ENCODE peak calls at places on chromosome 22, in seven cellular contexts. One of them, this sample, is unnamed.

GRCh38 chr22:20551805-20552449 is 44.5 kb downstream of the MED15 start:
- DNase-seq in body of pancreas: peak; percentile 85
- DNase-seq in testis: no peak
- DNase-seq in sigmoid colon: peak; percentile 79
- DNase-seq in Peyer's patch: peak; percentile 44
- DNase-seq in ovary: peak; percentile 33
- DNase-seq in right lobe of liver: no peak
- DNase-seq in this sample: no peak

GRCh38 chr22:19643448-19644313 is 70.6 kb upstream of the SEPTIN5 start:
- DNase-seq in body of pancreas: no peak
- DNase-seq in sigmoid colon: no peak
- DNase-seq in right lobe of liver: no peak
- DNase-seq in testis: no peak
- DNase-seq in Peyer's patch: no peak
- DNase-seq in ovary: no peak
- DNase-seq in this sample: no peak

GRCh38 chr22:35467788-35468187 is 67.8 kb downstream of the MCM5 start:
- DNase-seq in Peyer's patch: no peak
- DNase-seq in body of pancreas: peak; percentile 50
- DNase-seq in testis: peak; percentile 84
- DNase-seq in right lobe of liver: peak; percentile 49
- DNase-seq in ovary: peak; percentile 67
- DNase-seq in sigmoid colon: peak; percentile 93
- DNase-seq in this sample: no peak

GRCh38 chr22:48182896-48183805 is 1420.7 kb downstream of the TBC1D22A start:
- DNase-seq in body of pancreas: no peak
- DNase-seq in Peyer's patch: no peak
- DNase-seq in ovary: no peak
- DNase-seq in sigmoid colon: no peak
- DNase-seq in right lobe of liver: no peak
- DNase-seq in testis: no peak
- DNase-seq in this sample: peak; percentile 72

GRCh38 chr22:23278883-23279675 is 98.8 kb downstream of the BCR start:
- DNase-seq in Peyer's patch: no peak
- DNase-seq in body of pancreas: peak; percentile 88
- DNase-seq in ovary: no peak
- DNase-seq in testis: peak; percentile 80
- DNase-seq in right lobe of liver: no peak
- DNase-seq in sigmoid colon: no peak
- DNase-seq in this sample: no peak

GRCh38 chr22:47367107-47367690 is 604.7 kb downstream of the TBC1D22A start:
- DNase-seq in Peyer's patch: no peak
- DNase-seq in testis: peak; percentile 2
- DNase-seq in sigmoid colon: no peak
- DNase-seq in ovary: peak; percentile 4
- DNase-seq in body of pancreas: no peak
- DNase-seq in right lobe of liver: peak; percentile 23
- DNase-seq in this sample: no peak

GRCh38 chr22:41512421-41513194 is 31.7 kb downstream of the POLR3H start:
- DNase-seq in ovary: peak; percentile 63
- DNase-seq in body of pancreas: no peak
- DNase-seq in sigmoid colon: no peak
- DNase-seq in testis: peak; percentile 59
- DNase-seq in right lobe of liver: peak; percentile 81
- DNase-seq in Peyer's patch: no peak
- DNase-seq in this sample: no peak

GRCh38 chr22:18044548-18045271 is 20.3 kb upstream of the MICAL3 start:
- DNase-seq in right lobe of liver: peak; percentile 92
- DNase-seq in Peyer's patch: no peak
- DNase-seq in testis: peak; percentile 90
- DNase-seq in ovary: peak; percentile 95
- DNase-seq in sigmoid colon: no peak
- DNase-seq in body of pancreas: peak; percentile 85
- DNase-seq in this sample: no peak

GRCh38 chr22:17842386-17842785 is 68.1 kb upstream of the BID start:
- DNase-seq in body of pancreas: no peak
- DNase-seq in right lobe of liver: peak; percentile 83
- DNase-seq in sigmoid colon: peak; percentile 76
- DNase-seq in ovary: peak; percentile 78
- DNase-seq in Peyer's patch: peak; percentile 55
- DNase-seq in testis: peak; percentile 26
- DNase-seq in this sample: no peak

GRCh38 chr22:50276143-50276542 is 6.0 kb upstream of the MAPK11 start:
- DNase-seq in Peyer's patch: peak; percentile 56
- DNase-seq in testis: no peak
- DNase-seq in sigmoid colon: peak; percentile 87
- DNase-seq in right lobe of liver: peak; percentile 80
- DNase-seq in ovary: no peak
- DNase-seq in body of pancreas: peak; percentile 57
- DNase-seq in this sample: peak; percentile 98

GRCh38 chr22:17563936-17564391 is 666 bp downstream of the SLC25A18 start:
- DNase-seq in ovary: peak; percentile 73
- DNase-seq in testis: peak; percentile 77
- DNase-seq in right lobe of liver: no peak
- DNase-seq in Peyer's patch: no peak
- DNase-seq in body of pancreas: no peak
- DNase-seq in sigmoid colon: peak; percentile 92
- DNase-seq in this sample: no peak

GRCh38 chr22:21755855-21756284 is 20.3 kb upstream of the YPEL1 start:
- DNase-seq in testis: no peak
- DNase-seq in Peyer's patch: no peak
- DNase-seq in right lobe of liver: no peak
- DNase-seq in body of pancreas: no peak
- DNase-seq in ovary: no peak
- DNase-seq in sigmoid colon: no peak
- DNase-seq in this sample: no peak

GRCh38 chr22:20033045-20033706 is 12.3 kb downstream of the TANGO2 start:
- DNase-seq in Peyer's patch: no peak
- DNase-seq in ovary: no peak
- DNase-seq in testis: peak; percentile 73
- DNase-seq in right lobe of liver: peak; percentile 94
- DNase-seq in sigmoid colon: no peak
- DNase-seq in body of pancreas: peak; percentile 75
- DNase-seq in this sample: no peak

GRCh38 chr22:34931026-34931425 is 134.9 kb upstream of the ISX start:
- DNase-seq in ovary: no peak
- DNase-seq in sigmoid colon: no peak
- DNase-seq in testis: no peak
- DNase-seq in right lobe of liver: no peak
- DNase-seq in Peyer's patch: no peak
- DNase-seq in body of pancreas: no peak
- DNase-seq in this sample: no peak

DNA sequence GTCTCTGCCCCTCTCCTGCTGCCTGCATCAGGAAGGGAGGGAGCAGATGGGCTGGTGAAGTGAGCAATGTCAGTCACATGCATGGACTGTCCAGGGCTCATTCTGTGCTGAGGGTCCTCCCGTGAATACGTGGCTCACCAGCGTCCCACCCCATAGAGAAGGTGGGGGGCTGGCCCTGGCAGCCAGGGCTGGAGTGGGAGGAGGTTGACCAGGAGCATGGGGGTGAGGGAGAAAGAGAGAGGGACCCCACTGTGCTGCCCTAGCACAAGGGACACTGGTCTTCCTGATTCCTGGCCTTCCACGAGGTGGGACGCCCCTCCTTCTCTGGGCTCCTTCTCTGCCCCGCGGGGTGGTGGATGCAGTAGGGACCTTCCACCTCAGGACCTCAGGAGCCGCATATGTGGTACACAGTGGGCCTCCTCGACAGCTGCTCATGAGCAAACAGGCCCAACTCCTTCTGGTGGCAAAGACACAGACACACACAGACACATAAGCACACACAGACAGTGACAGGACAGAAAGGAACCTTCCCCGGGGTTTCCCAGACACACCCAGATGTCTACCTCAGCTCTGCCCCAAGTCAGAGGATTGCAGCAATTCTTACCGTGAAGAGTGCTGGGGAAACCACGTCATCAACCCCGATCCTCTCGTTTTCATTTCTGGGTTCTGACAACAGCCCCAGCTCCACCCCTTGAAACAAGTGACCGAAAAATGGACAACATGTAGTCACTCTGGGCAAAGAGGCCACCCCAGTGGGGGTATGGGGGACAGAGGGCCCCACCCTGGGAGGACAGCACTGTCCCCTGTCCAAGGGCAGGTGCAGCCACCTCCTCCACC is 3.6 kb upstream of the APOBEC3A start:
- DNase-seq in sigmoid colon: peak; percentile 54
- DNase-seq in testis: no peak
- DNase-seq in body of pancreas: peak; percentile 2
- DNase-seq in ovary: no peak
- DNase-seq in Peyer's patch: no peak
- DNase-seq in right lobe of liver: peak; percentile 50
- DNase-seq in this sample: peak; percentile 92
- TF ChIP-seq POLR2A in sigmoid colon: no peak
- TF ChIP-seq POLR2A in testis: no peak
- TF ChIP-seq POLR2A in body of pancreas: no peak
- TF ChIP-seq POLR2A in ovary: no peak
- TF ChIP-seq POLR2A in Peyer's patch: no peak
- TF ChIP-seq POLR2A in right lobe of liver: no peak
- TF ChIP-seq POLR2A in this sample: no peak

GRCh38 chr22:43446037-43446803 is 34.4 kb downstream of the MPPED1 start:
- DNase-seq in Peyer's patch: no peak
- DNase-seq in ovary: no peak
- DNase-seq in sigmoid colon: no peak
- DNase-seq in body of pancreas: no peak
- DNase-seq in right lobe of liver: no peak
- DNase-seq in testis: no peak
- DNase-seq in this sample: no peak
- TF ChIP-seq POLR2A in Peyer's patch: no peak
- TF ChIP-seq POLR2A in ovary: no peak
- TF ChIP-seq POLR2A in sigmoid colon: no peak
- TF ChIP-seq POLR2A in body of pancreas: no peak
- TF ChIP-seq POLR2A in right lobe of liver: no peak
- TF ChIP-seq POLR2A in testis: no peak
- TF ChIP-seq POLR2A in this sample: no peak

DNA sequence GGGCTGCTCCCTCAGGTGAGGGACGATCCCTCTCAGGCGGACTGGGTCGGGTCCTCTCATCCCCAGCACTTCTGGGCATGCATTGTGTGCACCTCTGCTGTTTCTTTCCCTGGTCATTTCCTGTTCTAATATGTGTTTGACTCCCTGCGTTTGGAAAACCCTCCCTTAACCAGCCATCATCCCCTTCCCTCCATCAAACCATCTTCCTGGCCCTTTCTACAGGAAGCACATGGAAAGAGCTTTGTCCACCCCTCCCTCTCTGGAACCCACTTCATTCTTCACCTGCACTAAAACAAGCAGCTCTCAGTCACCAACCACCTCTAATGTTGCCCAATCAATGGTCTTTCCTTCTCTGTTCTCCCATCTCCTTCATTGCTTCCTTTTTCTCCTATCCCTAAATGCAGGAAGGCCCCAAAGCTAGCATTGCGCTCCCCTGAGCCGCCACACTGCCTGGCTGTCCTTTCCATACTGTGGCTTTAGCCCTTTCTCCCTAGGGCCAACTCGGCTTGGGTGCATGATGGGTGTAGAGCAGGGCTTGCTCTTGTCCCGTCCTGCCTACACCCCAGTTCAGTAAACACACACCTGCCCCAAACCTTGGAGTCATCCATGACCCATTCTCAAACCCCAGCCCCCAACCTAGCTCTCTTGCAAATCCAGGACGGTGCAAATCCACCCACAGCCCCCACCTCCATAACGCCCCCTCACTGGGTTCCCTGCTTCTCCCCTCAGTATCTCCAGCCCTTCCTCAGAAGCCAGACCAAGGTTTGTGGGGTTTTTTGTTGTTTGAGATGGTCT is 5.4 kb upstream of the GAS2L1 start:
- DNase-seq in testis: no peak
- DNase-seq in Peyer's patch: no peak
- DNase-seq in sigmoid colon: no peak
- DNase-seq in body of pancreas: no peak
- DNase-seq in ovary: no peak
- DNase-seq in right lobe of liver: peak; percentile 37
- DNase-seq in this sample: no peak
- TF ChIP-seq POLR2A in testis: no peak
- TF ChIP-seq POLR2A in Peyer's patch: no peak
- TF ChIP-seq POLR2A in sigmoid colon: no peak
- TF ChIP-seq POLR2A in body of pancreas: no peak
- TF ChIP-seq POLR2A in ovary: no peak
- TF ChIP-seq POLR2A in right lobe of liver: no peak
- TF ChIP-seq POLR2A in this sample: no peak

GRCh38 chr22:39097098-39098020 is at the start of gene APOBEC3H:
- DNase-seq in right lobe of liver: no peak
- DNase-seq in sigmoid colon: peak; percentile 62
- DNase-seq in body of pancreas: no peak
- DNase-seq in testis: peak; percentile 57
- DNase-seq in ovary: no peak
- DNase-seq in Peyer's patch: peak; percentile 32
- DNase-seq in this sample: no peak
- TF ChIP-seq POLR2A in right lobe of liver: no peak
- TF ChIP-seq POLR2A in sigmoid colon: no peak
- TF ChIP-seq POLR2A in body of pancreas: no peak
- TF ChIP-seq POLR2A in testis: no peak
- TF ChIP-seq POLR2A in ovary: no peak
- TF ChIP-seq POLR2A in Peyer's patch: no peak
- TF ChIP-seq POLR2A in this sample: no peak

DNA sequence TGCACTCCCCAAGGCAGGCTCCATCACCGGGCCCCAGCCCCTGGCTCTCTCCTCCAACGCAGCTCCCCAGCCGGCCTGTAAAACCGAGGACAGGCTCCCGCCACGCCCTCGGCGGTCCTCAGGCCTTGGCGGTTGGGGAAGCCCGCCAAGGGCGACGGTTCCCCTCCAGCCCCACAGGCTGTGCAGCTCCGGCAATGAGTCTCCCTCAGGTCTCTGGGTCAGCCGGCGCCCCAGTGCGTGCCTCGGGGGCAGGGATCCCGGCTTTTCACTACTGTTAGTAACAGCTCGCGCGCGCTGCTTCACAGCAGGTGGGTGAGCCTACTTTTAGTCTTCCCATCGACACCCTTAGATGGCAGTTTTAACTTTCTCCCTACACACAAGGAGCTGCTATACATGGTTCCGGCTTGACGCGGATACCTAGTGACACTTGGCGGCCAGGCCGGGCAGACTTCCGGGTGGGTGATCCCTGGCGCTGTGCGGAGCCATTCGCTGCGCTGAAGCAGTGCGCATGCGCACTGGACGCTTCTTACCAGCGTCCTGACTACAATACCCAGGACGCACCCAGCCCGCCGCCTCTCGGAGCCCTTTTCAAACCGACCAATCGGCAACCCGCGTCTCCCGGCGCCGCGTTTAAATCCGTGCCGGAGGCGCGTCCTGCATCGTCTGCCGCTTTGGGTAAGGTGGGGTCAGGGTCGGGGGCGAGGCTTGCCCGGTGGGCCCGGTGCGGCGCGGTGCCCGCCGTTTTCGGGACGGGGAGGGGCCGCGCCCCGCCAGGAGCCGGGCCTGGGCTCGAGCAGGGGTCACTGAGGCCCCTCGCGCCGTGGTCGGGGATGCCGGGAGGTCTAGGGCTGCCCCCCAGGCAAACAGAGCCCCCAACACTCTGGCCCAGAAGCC is at the start of gene GTSE1:
- DNase-seq in Peyer's patch: peak; percentile 97
- DNase-seq in testis: peak; percentile 98
- DNase-seq in body of pancreas: peak; percentile 99
- DNase-seq in ovary: peak; percentile 97
- DNase-seq in sigmoid colon: peak; percentile 99
- DNase-seq in right lobe of liver: peak; percentile 98
- DNase-seq in this sample: peak; percentile 95
- TF ChIP-seq POLR2A in Peyer's patch: peak; percentile 57
- TF ChIP-seq POLR2A in testis: no peak
- TF ChIP-seq POLR2A in body of pancreas: peak; percentile 88
- TF ChIP-seq POLR2A in ovary: no peak
- TF ChIP-seq POLR2A in sigmoid colon: peak; percentile 33
- TF ChIP-seq POLR2A in right lobe of liver: peak; percentile 54
- TF ChIP-seq POLR2A in this sample: no peak

GRCh38 chr22:38861170-38861874 is 10.7 kb downstream of the CBX6 start:
- DNase-seq in Peyer's patch: no peak
- DNase-seq in testis: no peak
- DNase-seq in sigmoid colon: peak; percentile 64
- DNase-seq in right lobe of liver: no peak
- DNase-seq in ovary: no peak
- DNase-seq in body of pancreas: no peak
- DNase-seq in this sample: no peak
- TF ChIP-seq POLR2A in Peyer's patch: no peak
- TF ChIP-seq POLR2A in testis: no peak
- TF ChIP-seq POLR2A in sigmoid colon: no peak
- TF ChIP-seq POLR2A in right lobe of liver: no peak
- TF ChIP-seq POLR2A in ovary: no peak
- TF ChIP-seq POLR2A in body of pancreas: no peak
- TF ChIP-seq POLR2A in this sample: no peak